ENCODE peak calls at places on chromosomes 1 and 21, in seven cellular contexts. H is T-helper 2 cell; S is GM03348; B is activated CD8-positive, alpha-beta T cell treated with anti-CD3 and anti-CD28 coated beads, Interleukin-2, amount 10 ng/mL, durations not matched to agents 7 days and 5 days; O is body of pancreas; N is SK-MEL-5; M is COR-L47. T is an unnamed sample.

GRCh38 chr1:104830534-104830933 is 1080.8 kb downstream of the AMY1C start:
- DNase-seq in B (no peak), H (no peak), S (no peak), N (no peak), O (no peak), M (no peak), T (no peak)

GRCh38 chr1:221573727-221574126 is 168.2 kb downstream of the DUSP10 start:
- DNase-seq in M (no peak), N (no peak), B (no peak), S (peak), O (peak), H (no peak), T (no peak)

GRCh38 chr1:234881893-234882771 is 246.5 kb downstream of the TOMM20 start:
- DNase-seq in O (no peak), H (no peak), N (no peak), B (no peak), M (no peak), S (no peak), T (no peak)

GRCh38 chr1:33256701-33257387 is 552 bp downstream of the ZNF362 start:
- DNase-seq in O (peak), B (peak), N (peak), H (peak), S (peak), M (peak), T (peak)

GRCh38 chr1:93554883-93555872 is 107.3 kb downstream of the FNBP1L start:
- DNase-seq in H (no peak), M (no peak), B (no peak), O (no peak), S (no peak), N (no peak), T (no peak)

GRCh38 chr21:34781508-34781907 is 112.7 kb downstream of the CLIC6 start:
- DNase-seq in M (no peak), N (no peak), O (peak), B (no peak), S (no peak), H (no peak), T (no peak)

GRCh38 chr1:26907071-26907922 is 6.5 kb downstream of the NR0B2 start:
- DNase-seq in M (no peak), S (peak), B (no peak), H (no peak), N (no peak), O (peak), T (peak)

GRCh38 chr1:201877877-201878339 is 10.8 kb upstream of the SHISA4 start:
- DNase-seq in N (peak), M (peak), O (peak), B (peak), H (no peak), S (peak), T (peak)

GRCh38 chr1:178688244-178688643 is 36.8 kb upstream of the RALGPS2 start:
- DNase-seq in H (no peak), S (peak), B (no peak), N (no peak), O (peak), M (no peak), T (no peak)

GRCh38 chr1:235595079-235595478 is 54.5 kb downstream of the GNG4 start:
- DNase-seq in M (no peak), O (no peak), N (no peak), B (no peak), S (no peak), H (no peak), T (no peak)

GRCh38 chr1:181485276-181486097 is 2.2 kb downstream of the CACNA1E start:
- DNase-seq in N (no peak), H (no peak), O (peak), S (peak), B (peak), M (peak), T (no peak)

GRCh38 chr1:239947789-239948188 is 143.9 kb upstream of the FMN2 start:
- DNase-seq in H (no peak), S (no peak), N (no peak), O (no peak), M (no peak), B (no peak), T (no peak)

GRCh38 chr1:185864889-185865288 is 130.7 kb downstream of the HMCN1 start:
- DNase-seq in M (no peak), B (no peak), S (peak), O (no peak), N (peak), H (no peak), T (peak)

GRCh38 chr1:243440406-243440805 is 184.6 kb downstream of the SDCCAG8 start:
- DNase-seq in M (no peak), O (no peak), S (no peak), B (no peak), H (no peak), N (peak), T (no peak)

GRCh38 chr1:104488296-104489015 is 738.8 kb downstream of the AMY1C start:
- DNase-seq in O (no peak), M (no peak), H (no peak), S (no peak), N (no peak), B (no peak), T (no peak)

GRCh38 chr1:70140343-70140742 is 65.0 kb downstream of the LRRC40 start:
- DNase-seq in N (no peak), S (peak), M (no peak), H (no peak), O (peak), B (no peak), T (peak)

GRCh38 chr1:60227581-60228252 is 154.1 kb upstream of the C1orf87 start:
- DNase-seq in S (peak), N (no peak), H (no peak), M (no peak), O (no peak), B (no peak), T (no peak)

GRCh38 chr1:117634631-117635030 is 28.8 kb downstream of the TENT5C start:
- DNase-seq in O (no peak), B (no peak), H (no peak), N (no peak), M (no peak), S (no peak), T (no peak)

GRCh38 chr1:233518344-233518743 is 95.6 kb upstream of the KCNK1 start:
- DNase-seq in O (peak), N (peak), M (peak), B (peak), H (no peak), S (peak), T (no peak)

GRCh38 chr1:5951846-5952410 is 40.3 kb downstream of the NPHP4 start:
- DNase-seq in O (no peak), N (no peak), B (no peak), S (no peak), M (no peak), H (no peak), T (no peak)

GRCh38 chr21:36104306-36105300 is 30.3 kb upstream of the CBR3 start:
- DNase-seq in B (peak), M (no peak), S (no peak), N (peak), O (peak), H (peak), T (no peak)

GRCh38 chr1:19437911-19438310 is 47.4 kb downstream of the CAPZB start:
- DNase-seq in H (no peak), O (no peak), S (no peak), M (no peak), N (no peak), B (no peak), T (no peak)

GRCh38 chr1:238628130-238628529 is 737.4 kb upstream of the ZP4 start:
- DNase-seq in N (no peak), H (no peak), O (no peak), B (no peak), M (no peak), S (no peak), T (peak)

T was measured in HFFc6.